ENCODE peak calls at places on chromosomes 6 and 20, in seven cellular contexts. H is mesendoderm, Q is psoas muscle, X is uterus, R is left lung, D is PC-3, Z is fibroblast of lung. B is an unnamed sample. For H3K27me3, the result is how much of the 10 kb centered on the place peaks cover.

GRCh38 chr6:35737413-35738211 is 780 bp downstream of the ARMC12 start:
- DNase-seq in H (peak), Q (no peak), X (peak), R (no peak), D (peak), Z (peak), B (no peak)

GRCh38 chr6:14240411-14241166 is 123.0 kb downstream of the CD83 start:
- DNase-seq in H (peak), Q (no peak), X (no peak), R (no peak), D (no peak), Z (no peak), B (no peak)

GRCh38 chr6:9481292-9482029 is 933.4 kb downstream of the TFAP2A start:
- DNase-seq in H (peak), Q (no peak), X (no peak), R (no peak), D (peak), Z (peak), B (no peak)

GRCh38 chr20:24164360-24164759 is 175.8 kb upstream of the GGTLC1 start:
- DNase-seq in H (peak), Q (no peak), X (no peak), R (no peak), D (peak), Z (no peak), B (no peak)

GRCh38 chr6:45556828-45557227 is 179.1 kb upstream of the SUPT3H start:
- DNase-seq in H (no peak), Q (no peak), X (no peak), R (no peak), D (no peak), Z (no peak), B (no peak)

GRCh38 chr20:46946181-46946624 is 51.6 kb downstream of the EYA2 start:
- DNase-seq in H (no peak), Q (no peak), X (no peak), R (no peak), D (no peak), Z (no peak), B (no peak)

GRCh38 chr6:11248974-11249761 is 16.7 kb upstream of the NEDD9 start:
- DNase-seq in H (no peak), Q (no peak), X (no peak), R (no peak), D (no peak), Z (no peak), B (no peak)

GRCh38 chr6:128696651-128697391 is 176.4 kb upstream of the PTPRK start:
- DNase-seq in H (peak), Q (no peak), X (no peak), R (no peak), D (peak), Z (peak), B (no peak)

GRCh38 chr6:157822221-157823000 is 635 bp upstream of the SNX9 start:
- DNase-seq in H (no peak), Q (peak), X (peak), R (no peak), D (no peak), Z (no peak), B (peak)

GRCh38 chr20:48156521-48156920 is 371.2 kb upstream of the SULF2 start:
- DNase-seq in H (no peak), Q (no peak), X (no peak), R (no peak), D (peak), Z (no peak), B (no peak)

GRCh38 chr20:5621305-5621704 is 128.9 kb upstream of the SHLD1 start:
- DNase-seq in H (no peak), Q (no peak), X (no peak), R (no peak), D (no peak), Z (peak), B (no peak)

GRCh38 chr20:6709865-6710595 is 57.5 kb upstream of the BMP2 start:
- DNase-seq in H (peak), Q (no peak), X (no peak), R (no peak), D (peak), Z (no peak), B (no peak)

GRCh38 chr6:87066449-87067288 is 28.2 kb downstream of the CGA start:
- DNase-seq in H (peak), Q (no peak), X (peak), R (no peak), D (peak), Z (peak), B (no peak)

GRCh38 chr6:12245763-12246720 is 44.1 kb upstream of the EDN1 start:
- DNase-seq in H (peak), Q (no peak), X (no peak), R (no peak), D (peak), Z (no peak), B (no peak)

GRCh38 chr20:62719250-62719945 is 10.8 kb downstream of the NTSR1 start:
- DNase-seq in H (no peak), Q (no peak), X (no peak), R (no peak), D (no peak), Z (no peak), B (no peak)

GRCh38 chr6:160042014-160042773 is 73.3 kb downstream of the IGF2R start:
- DNase-seq in H (no peak), Q (no peak), X (no peak), R (no peak), D (peak), Z (peak), B (no peak)

GRCh38 chr6:87914637-87915395 is 132.8 kb upstream of the SPACA1 start:
- DNase-seq in H (no peak), Q (no peak), X (no peak), R (no peak), D (peak), Z (no peak), B (peak)

GRCh38 chr20:49712918-49713778 is 530 bp downstream of the B4GALT5 start:
- DNase-seq in H (peak), Q (peak), X (peak), R (peak), D (no peak), Z (no peak), B (peak)

GRCh38 chr6:56902551-56903464 is 52.1 kb upstream of the BEND6 start:
- DNase-seq in H (peak), Q (no peak), X (peak), R (no peak), D (peak), Z (peak), B (no peak)

GRCh38 chr20:37231970-37232620 is 29.5 kb downstream of the GHRH start:
- DNase-seq in H (no peak), Q (no peak), X (no peak), R (no peak), D (no peak), Z (no peak), B (no peak)

GRCh38 chr6:137823826-137824501 is 43.1 kb upstream of the TNFAIP3 start:
- DNase-seq in H (peak), Q (no peak), X (peak), R (no peak), D (no peak), Z (peak), B (no peak)

GRCh38 chr6:6224933-6225486 is 95.5 kb downstream of the F13A1 start:
- DNase-seq in H (no peak), Q (no peak), X (no peak), R (no peak), D (peak), Z (no peak), B (no peak)

GRCh38 chr6:136582702-136583471 is 32.7 kb upstream of the MAP7 start:
- DNase-seq in H (no peak), Q (no peak), X (no peak), R (no peak), D (peak), Z (peak), B (no peak)

GRCh38 chr6:16430661-16431089 is 192.3 kb downstream of the GMPR start:
- DNase-seq in H (no peak), Q (no peak), X (no peak), R (no peak), D (no peak), Z (peak), B (no peak)

GRCh38 chr6:152478377-152479010 is 158.7 kb downstream of the SYNE1 start:
- DNase-seq in H (no peak), Q (no peak), X (no peak), R (no peak), D (no peak), Z (no peak), B (no peak)

GRCh38 chr6:36735110-36735971 is 37.7 kb downstream of the RAB44 start:
- DNase-seq in H (peak), Q (peak), X (peak), R (peak), D (peak), Z (peak), B (no peak)

GRCh38 chr20:58145506-58146080 is 82.9 kb downstream of the ANKRD60 start:
- DNase-seq in H (peak), Q (no peak), X (no peak), R (no peak), D (no peak), Z (no peak), B (no peak)

GRCh38 chr6:89793586-89793985 is 26.0 kb downstream of the MDN1 start:
- DNase-seq in H (no peak), Q (peak), X (no peak), R (no peak), D (no peak), Z (no peak), B (no peak)

GRCh38 chr20:20019123-20019522 is 2.0 kb downstream of the NAA20 start:
- DNase-seq in H (no peak), Q (no peak), X (no peak), R (no peak), D (peak), Z (no peak), B (no peak)

GRCh38 chr6:99745651-99746050 is 139.0 kb downstream of the PRDM13 start:
- DNase-seq in H (peak), Q (no peak), X (no peak), R (no peak), D (peak), Z (no peak), B (no peak)

GRCh38 chr6:169820358-169820757 is 68.9 kb downstream of the ERMARD start:
- DNase-seq in H (no peak), Q (no peak), X (no peak), R (no peak), D (no peak), Z (no peak), B (no peak)

GRCh38 chr20:33964431-33964830 is 29.3 kb upstream of the RALY start:
- DNase-seq in H (no peak), Q (no peak), X (no peak), R (no peak), D (no peak), Z (no peak), B (no peak)

GRCh38 chr20:57131601-57132391 is 134.6 kb downstream of the BMP7 start:
- DNase-seq in H (no peak), Q (no peak), X (no peak), R (no peak), D (no peak), Z (no peak), B (no peak)

GRCh38 chr6:106546322-106547052 is 82.8 kb downstream of the RTN4IP1 start:
- DNase-seq in H (no peak), Q (no peak), X (no peak), R (no peak), D (peak), Z (peak), B (no peak)

DNA sequence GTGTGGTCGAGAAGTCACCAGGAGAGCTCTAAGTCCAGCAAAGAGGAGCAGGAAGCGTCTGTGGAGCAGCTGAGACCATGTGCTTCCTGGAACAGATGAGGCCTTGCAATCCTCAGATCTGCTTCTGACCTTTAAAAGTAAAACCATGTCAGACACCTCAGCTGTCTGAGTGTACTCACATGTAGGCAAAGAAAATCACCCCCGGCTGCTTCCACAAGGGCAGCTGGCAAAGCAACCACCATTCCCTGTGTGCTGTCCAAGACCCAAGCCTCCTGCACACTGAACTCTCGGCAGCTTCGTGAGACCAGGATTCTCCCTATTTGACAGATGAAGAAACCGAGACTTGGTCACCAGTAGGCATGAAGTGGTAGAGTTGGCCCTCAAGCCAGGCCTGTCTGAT is 76.6 kb downstream of the EDN3 start:
- DNase-seq in H (no peak), Q (no peak), X (no peak), R (no peak), D (no peak), Z (no peak), B (no peak)
- H3K27me3 ChIP-seq in H (under half), Q (under half), X (under half), R (under half), D (half or more), Z (under half), B (under half)

DNA sequence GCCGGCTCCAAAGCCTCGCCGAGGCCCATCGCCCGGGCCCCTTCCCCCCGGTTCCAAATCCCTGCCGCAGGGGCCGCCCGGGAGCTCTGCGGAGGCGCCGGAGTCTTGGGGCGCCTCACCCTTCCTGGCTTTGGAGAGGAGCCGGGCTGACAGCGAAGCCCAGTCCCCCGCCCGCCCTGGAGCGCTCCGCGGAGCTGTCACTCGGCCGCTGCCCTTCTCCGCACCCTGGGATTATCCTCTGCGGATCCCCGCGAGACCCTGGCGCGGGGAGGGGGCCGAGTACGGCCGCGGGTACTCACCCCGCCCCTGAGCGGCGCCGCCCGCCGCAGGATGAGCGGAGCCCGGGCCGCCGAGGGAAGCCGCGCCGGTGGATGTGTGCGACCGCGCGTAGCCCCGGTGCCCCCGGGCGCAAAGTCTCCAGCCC is 343 bp downstream of the SNAP91 start:
- DNase-seq in H (peak), Q (no peak), X (no peak), R (no peak), D (no peak), Z (peak), B (no peak)
- H3K27me3 ChIP-seq in H (under half), Q (under half), X (under half), R (half or more), D (half or more), Z (under half), B (under half)

GRCh38 chr20:45097485-45098095 is 3.3 kb downstream of the KCNS1 start:
- DNase-seq in H (peak), Q (no peak), X (no peak), R (peak), D (no peak), Z (peak), B (peak)

GRCh38 chr20:45095753-45096371 is 5.1 kb downstream of the KCNS1 start:
- DNase-seq in H (peak), Q (no peak), X (peak), R (no peak), D (peak), Z (peak), B (no peak)

GRCh38 chr20:45096781-45097180 is 4.1 kb downstream of the KCNS1 start:
- DNase-seq in H (no peak), Q (no peak), X (no peak), R (no peak), D (no peak), Z (no peak), B (no peak)

GRCh38 chr20:45100563-45101245 is at the start of gene KCNS1:
- DNase-seq in H (peak), Q (no peak), X (no peak), R (no peak), D (no peak), Z (no peak), B (no peak)

DNA sequence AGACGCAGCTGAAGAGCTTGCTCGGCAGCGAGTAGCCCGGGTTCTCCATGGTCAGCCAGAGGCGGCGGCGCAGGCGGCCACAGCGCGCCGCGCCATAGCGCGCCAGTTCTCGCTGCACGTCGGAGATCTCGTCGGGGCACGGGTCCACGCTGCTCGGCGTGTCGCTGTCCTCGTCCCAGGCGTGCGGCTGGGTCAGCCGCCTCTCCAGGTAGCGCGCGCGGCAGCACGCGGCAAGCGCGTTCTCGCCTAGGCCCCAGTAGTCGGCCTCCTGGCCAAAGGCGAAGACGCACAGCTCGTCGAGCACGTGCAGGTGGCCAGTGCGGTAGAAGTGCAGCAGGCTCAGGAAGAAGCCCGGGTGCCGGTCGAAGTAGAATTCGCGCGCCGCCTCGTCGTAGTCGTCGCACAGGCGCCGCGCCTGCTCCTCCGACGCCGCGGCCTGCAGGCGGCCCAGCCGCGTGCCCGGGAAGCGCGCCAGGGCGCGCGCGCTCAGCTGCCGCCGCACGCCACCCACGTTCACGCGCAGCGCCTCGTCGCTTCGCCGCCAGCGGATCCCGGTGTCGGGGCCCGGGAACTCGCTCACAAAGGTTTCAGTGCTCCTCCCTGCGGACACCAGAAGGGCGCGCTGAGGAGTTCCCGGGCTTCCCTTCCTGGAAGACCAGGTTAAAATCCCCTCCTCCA is 2.7 kb downstream of the KCNS1 start:
- DNase-seq in H (peak), Q (no peak), X (no peak), R (no peak), D (no peak), Z (peak), B (no peak)
- H3K27me3 ChIP-seq in H (under half), Q (under half), X (under half), R (half or more), D (under half), Z (under half), B (under half)

GRCh38 chr20:3238616-3239025 is 369 bp downstream of the SLC4A11 start:
- DNase-seq in H (no peak), Q (no peak), X (no peak), R (no peak), D (peak), Z (no peak), B (peak)
- H3K27me3 ChIP-seq in H (under half), Q (under half), X (under half), R (half or more), D (under half), Z (under half), B (under half)

GRCh38 chr6:30489081-30490030 is at the start of gene HLA-E:
- DNase-seq in H (peak), Q (peak), X (peak), R (peak), D (peak), Z (peak), B (peak)

GRCh38 chr6:30480536-30481156 is 8.7 kb upstream of the HLA-E start:
- DNase-seq in H (no peak), Q (no peak), X (no peak), R (no peak), D (peak), Z (no peak), B (no peak)

GRCh38 chr6:30481213-30481964 is 7.9 kb upstream of the HLA-E start:
- DNase-seq in H (no peak), Q (no peak), X (no peak), R (no peak), D (no peak), Z (no peak), B (no peak)

GRCh38 chr6:30485236-30485635 is 4.1 kb upstream of the HLA-E start:
- DNase-seq in H (no peak), Q (no peak), X (no peak), R (no peak), D (no peak), Z (no peak), B (no peak)

DNA sequence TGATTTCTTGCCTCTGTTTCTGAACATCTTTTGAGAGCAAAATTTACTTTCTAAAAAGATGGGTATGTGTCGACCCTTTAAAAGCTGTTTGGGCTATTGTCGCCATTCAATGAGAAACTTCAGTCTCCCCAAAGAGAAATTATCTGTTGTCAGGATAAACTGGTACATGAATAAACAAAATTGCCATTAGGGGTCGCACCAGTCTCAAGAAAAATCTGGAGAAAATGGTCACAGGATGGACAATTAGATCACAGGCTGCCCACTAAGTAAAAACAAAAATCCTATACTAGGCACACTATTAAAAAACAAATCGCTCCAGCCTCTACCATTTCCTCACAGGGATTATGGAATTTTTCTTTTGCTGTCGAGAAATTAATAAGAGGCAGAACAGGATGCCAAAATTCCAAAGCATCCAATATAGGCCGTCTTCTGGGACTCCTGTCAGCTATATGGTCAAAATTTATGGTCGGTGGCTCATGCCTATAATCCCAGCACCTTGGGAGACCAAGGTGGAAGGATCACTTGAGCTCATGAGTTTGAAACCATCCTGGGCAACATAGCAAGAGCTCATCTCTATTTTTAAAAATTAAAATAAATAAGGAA is 5.5 kb upstream of the HLA-E start:
- DNase-seq in H (peak), Q (no peak), X (peak), R (no peak), D (peak), Z (peak), B (no peak)
- H3K27me3 ChIP-seq in H (under half), Q (under half), X (under half), R (under half), D (under half), Z (under half), B (under half)

DNA sequence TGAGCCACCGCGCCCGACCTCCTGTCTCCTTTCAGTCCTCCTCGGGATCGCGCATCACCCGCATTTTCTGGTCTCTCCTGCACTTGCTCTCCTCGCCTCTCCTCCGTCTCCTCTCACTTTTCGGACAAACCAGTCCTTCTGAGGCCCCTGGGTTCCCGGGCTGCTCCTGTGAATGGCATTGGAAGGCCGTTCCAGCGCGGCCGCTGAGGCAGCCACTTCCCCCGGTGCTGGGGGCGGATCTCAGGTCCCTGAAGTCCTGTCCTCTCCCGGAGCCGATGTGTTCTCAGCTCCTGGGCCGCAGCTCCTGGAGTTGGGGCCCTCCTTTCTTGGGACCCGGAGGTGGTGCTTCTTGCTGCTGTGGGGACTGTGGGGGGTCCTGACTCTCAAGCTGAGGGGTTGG is 803 bp downstream of the MICB start:
- DNase-seq in H (peak), Q (no peak), X (no peak), R (no peak), D (peak), Z (peak), B (no peak)
- H3K27me3 ChIP-seq in H (under half), Q (under half), X (under half), R (under half), D (under half), Z (under half), B (under half)

GRCh38 chr6:38982470-38982869 is 66.1 kb upstream of the GLP1R start:
- DNase-seq in H (peak), Q (no peak), X (no peak), R (no peak), D (no peak), Z (no peak), B (no peak)
- H3K27me3 ChIP-seq in H (under half), Q (under half), X (under half), R (under half), D (half or more), Z (under half), B (under half)